ENCODE peak calls at places on chromosomes 5 and 9, in eight cellular contexts. Z is NCI-H1092 treated with DMSO at 0.1 percent for 48 hours; I is iPS-NIHi11; N is HEK293T; S is ELR; A is body of pancreas; M is activated CD8-positive, alpha-beta memory T cell treated with anti-CD3 and anti-CD28 coated beads, Interleukin-2, amount 50 U/mL, for 48 hours; J is GM12865. G is an unnamed sample.

GRCh38 chr5:116652196-116652729 is 77.6 kb upstream of the SEMA6A start:
- DNase-seq in A (peak), M (no peak), S (peak), I (peak), N (peak), Z (no peak), J (peak), G (peak)

GRCh38 chr9:6109571-6109970 is 94.1 kb upstream of the RANBP6 start:
- DNase-seq in Z (no peak), M (no peak), J (no peak), S (peak), N (no peak), I (no peak), A (no peak), G (no peak)

GRCh38 chr9:132224645-132225044 is 62.8 kb downstream of the NTNG2 start:
- DNase-seq in Z (peak), A (no peak), I (no peak), M (no peak), N (no peak), S (no peak), J (no peak), G (no peak)

GRCh38 chr5:76326559-76327351 is 76.3 kb upstream of the IQGAP2 start:
- DNase-seq in Z (no peak), J (no peak), M (no peak), S (no peak), A (no peak), I (peak), N (no peak), G (no peak)

GRCh38 chr9:1216532-1216931 is 166.4 kb downstream of the DMRT2 start:
- DNase-seq in N (no peak), I (no peak), M (no peak), A (no peak), J (no peak), Z (no peak), S (peak), G (no peak)

GRCh38 chr5:60810438-60811085 is 33.5 kb downstream of the ELOVL7 start:
- DNase-seq in S (peak), I (no peak), N (no peak), Z (no peak), M (no peak), J (no peak), A (no peak), G (peak)

GRCh38 chr5:514673-515072 is 9.6 kb downstream of the SLC9A3 start:
- DNase-seq in I (no peak), J (no peak), Z (no peak), S (no peak), N (no peak), A (no peak), M (no peak), G (no peak)

GRCh38 chr9:105425817-105426433 is 21.9 kb upstream of the FSD1L start:
- DNase-seq in Z (peak), A (no peak), S (peak), M (no peak), J (peak), I (no peak), N (peak), G (no peak)

GRCh38 chr9:116421006-116421538 is 266.0 kb upstream of the TRIM32 start:
- DNase-seq in J (no peak), S (peak), A (no peak), N (no peak), Z (no peak), I (no peak), M (no peak), G (peak)

GRCh38 chr9:33460854-33461253 is 12.9 kb downstream of the NOL6 start:
- DNase-seq in N (no peak), M (no peak), Z (no peak), A (no peak), J (no peak), S (no peak), I (no peak), G (no peak)

GRCh38 chr5:59491944-59492343 is 401.6 kb downstream of the PDE4D start:
- DNase-seq in S (no peak), J (no peak), I (no peak), Z (no peak), M (no peak), A (no peak), N (no peak), G (no peak)

GRCh38 chr5:68258531-68258930 is 43.0 kb downstream of the PIK3R1 start:
- DNase-seq in S (no peak), N (no peak), A (no peak), J (no peak), I (no peak), M (no peak), Z (no peak), G (no peak)

GRCh38 chr5:139765409-139766217 is 30.0 kb upstream of the PSD2 start:
- DNase-seq in S (peak), M (peak), Z (peak), A (peak), J (peak), N (peak), I (peak), G (peak)

GRCh38 chr5:100643473-100643872 is 108.3 kb downstream of the FAM174A start:
- DNase-seq in M (no peak), Z (no peak), S (peak), N (no peak), J (no peak), I (no peak), A (no peak), G (no peak)

GRCh38 chr9:34430843-34431437 is 27.4 kb downstream of the FAM219A start:
- DNase-seq in I (peak), S (peak), M (no peak), Z (peak), J (peak), N (peak), A (peak), G (peak)

GRCh38 chr9:8784813-8785212 is 985.2 kb upstream of the DMAC1 start:
- DNase-seq in Z (no peak), N (no peak), S (no peak), I (no peak), J (no peak), M (no peak), A (no peak), G (no peak)

GRCh38 chr5:112159435-112159834 is 259.6 kb downstream of the EPB41L4A start:
- DNase-seq in S (no peak), I (no peak), M (no peak), N (no peak), Z (no peak), J (no peak), A (no peak), G (no peak)

GRCh38 chr9:26157411-26157810 is 479.2 kb upstream of the TUSC1 start:
- DNase-seq in J (peak), M (no peak), S (peak), N (no peak), I (no peak), Z (no peak), A (no peak), G (no peak)

GRCh38 chr9:134206317-134207300 is 42.2 kb upstream of the RNU6ATAC start:
- DNase-seq in J (peak), N (no peak), I (no peak), S (no peak), A (no peak), M (no peak), Z (no peak), G (peak)

GRCh38 chr5:110414360-110414759 is 312.1 kb downstream of the TMEM232 start:
- DNase-seq in J (peak), A (no peak), N (no peak), I (peak), Z (no peak), M (no peak), S (peak), G (no peak)

GRCh38 chr5:35853652-35854051 is 3.0 kb upstream of the IL7R start:
- DNase-seq in M (peak), S (no peak), Z (no peak), N (no peak), J (peak), A (peak), I (no peak), G (no peak)

GRCh38 chr9:698276-698675 is 143.2 kb upstream of the DMRT1 start:
- DNase-seq in N (no peak), A (no peak), M (no peak), Z (no peak), I (no peak), J (no peak), S (peak), G (peak)

GRCh38 chr5:131262953-131263541 is 806 bp upstream of the CDC42SE2 start:
- DNase-seq in S (peak), Z (no peak), N (no peak), J (peak), M (no peak), A (peak), I (no peak), G (peak)

GRCh38 chr9:114139061-114139460 is 16.3 kb upstream of the COL27A1 start:
- DNase-seq in J (no peak), I (no peak), Z (no peak), A (no peak), N (no peak), M (no peak), S (no peak), G (no peak)